ENCODE peak calls at places on chromosomes 3 and 15, in ten cellular contexts. V is activated CD8-positive, alpha-beta memory T cell treated with anti-CD3 and anti-CD28 coated beads, Interleukin-2, amount 50 U/mL, for 4 hours; E is sigmoid colon; O is PC-9; G is HTR-8/SVneo; C is GM19239; P is progenitor cell of endocrine pancreas; Q is HuH-7; I is hypothalamus; B is non-pigmented ciliary epithelial cell. D is an unnamed sample.

GRCh38 chr15:25248583-25249235 is 190.1 kb downstream of the UBE3A start:
- DNase-seq in C (no peak), B (no peak), E (peak; percentile 59), I (no peak), Q (no peak), O (no peak), G (no peak), V (peak; percentile 3), P (peak; percentile 4), D (no peak)

GRCh38 chr3:126568776-126569342 is 10.1 kb upstream of the C3orf22 start:
- DNase-seq in G (no peak), Q (no peak), C (no peak), I (no peak), O (no peak), V (no peak), E (no peak), P (no peak), B (no peak), D (no peak)

GRCh38 chr15:53962646-53963561 is 15.3 kb upstream of the UNC13C start:
- DNase-seq in C (no peak), P (peak; percentile 10), G (no peak), E (no peak), V (no peak), I (no peak), Q (peak; percentile 4), B (no peak), O (no peak), D (peak; percentile 3)

GRCh38 chr3:152620395-152620794 is 214.5 kb upstream of the P2RY1 start:
- DNase-seq in V (no peak), B (no peak), E (no peak), I (no peak), C (no peak), O (no peak), P (no peak), G (no peak), Q (no peak), D (no peak)

GRCh38 chr3:147089286-147089685 is 317.1 kb downstream of the ZIC4 start:
- DNase-seq in I (no peak), V (no peak), E (no peak), G (no peak), B (no peak), C (no peak), P (no peak), Q (no peak), O (no peak), D (no peak)

GRCh38 chr3:57837686-57838085 is 81.6 kb downstream of the SLMAP start:
- DNase-seq in Q (no peak), V (no peak), I (no peak), G (no peak), O (no peak), E (no peak), P (no peak), B (no peak), C (no peak), D (no peak)

GRCh38 chr3:37387462-37387861 is 213.1 kb upstream of the LRRFIP2 start:
- DNase-seq in B (no peak), V (no peak), O (no peak), E (no peak), P (no peak), G (no peak), Q (no peak), I (no peak), C (no peak), D (no peak)

GRCh38 chr3:32076566-32076965 is 29.9 kb upstream of the GPD1L start:
- DNase-seq in V (no peak), Q (no peak), C (no peak), O (peak; percentile 42), B (no peak), I (no peak), P (no peak), E (no peak), G (no peak), D (no peak)

GRCh38 chr3:50627407-50628051 is 10.6 kb downstream of the MAPKAPK3 start:
- DNase-seq in Q (peak; percentile 50), P (no peak), O (peak; percentile 96), V (no peak), C (no peak), E (no peak), G (peak; percentile 65), B (no peak), I (no peak), D (no peak)

GRCh38 chr3:16789344-16790100 is 95.2 kb upstream of the PLCL2 start:
- DNase-seq in E (no peak), B (no peak), C (no peak), P (no peak), Q (no peak), I (no peak), O (no peak), G (no peak), V (no peak), D (no peak)

GRCh38 chr3:63559884-63560283 is 92.6 kb upstream of the SNTN start:
- DNase-seq in E (no peak), P (no peak), V (no peak), G (no peak), C (no peak), Q (no peak), I (no peak), O (no peak), B (no peak), D (no peak)

GRCh38 chr15:40146037-40146436 is 14.8 kb upstream of the BUB1B start:
- DNase-seq in B (no peak), G (peak; percentile 34), O (peak; percentile 71), Q (no peak), I (no peak), C (no peak), E (no peak), P (no peak), V (no peak), D (no peak)

GRCh38 chr15:90677807-90678790 is 39.0 kb upstream of the BLM start:
- DNase-seq in V (no peak), G (no peak), P (no peak), Q (no peak), B (no peak), C (no peak), E (no peak), O (no peak), I (no peak), D (no peak)

GRCh38 chr15:60589253-60589652 is 110.3 kb upstream of the ICE2 start:
- DNase-seq in I (no peak), E (no peak), O (no peak), Q (no peak), G (no peak), C (no peak), V (peak; percentile 41), B (no peak), P (no peak), D (no peak)

GRCh38 chr3:190883973-190884832 is 21.7 kb upstream of the GMNC start:
- DNase-seq in E (no peak), Q (peak; percentile 42), V (no peak), G (peak; percentile 51), B (peak; percentile 20), I (no peak), C (peak; percentile 8), O (peak; percentile 48), P (no peak), D (peak; percentile 76)

GRCh38 chr15:70936326-70936725 is 43.7 kb downstream of the LRRC49 start:
- DNase-seq in P (no peak), G (no peak), I (no peak), O (no peak), C (no peak), E (no peak), V (no peak), Q (no peak), B (no peak), D (peak; percentile 57)

GRCh38 chr3:108780235-108780634 is 23.0 kb upstream of the RETNLB start:
- DNase-seq in O (no peak), C (no peak), E (no peak), V (peak; percentile 27), I (no peak), B (no peak), P (no peak), Q (no peak), G (no peak), D (no peak)

GRCh38 chr15:66785637-66786036 is 83.6 kb downstream of the SMAD6 start:
- DNase-seq in E (no peak), O (no peak), C (no peak), G (no peak), B (peak; percentile 43), I (no peak), P (no peak), Q (no peak), V (no peak), D (no peak)

GRCh38 chr15:28080386-28080785 is 18.7 kb downstream of the OCA2 start:
- DNase-seq in G (no peak), C (no peak), B (no peak), P (no peak), I (no peak), O (no peak), V (no peak), Q (no peak), E (no peak), D (no peak)

GRCh38 chr15:80090041-80090440 is 30.6 kb downstream of the ZFAND6 start:
- DNase-seq in V (no peak), P (no peak), O (no peak), E (no peak), Q (no peak), B (no peak), G (no peak), I (no peak), C (no peak), D (no peak)

GRCh38 chr15:98154863-98155262 is 194.4 kb downstream of the ARRDC4 start:
- DNase-seq in E (no peak), C (no peak), B (peak; percentile 64), P (no peak), G (peak; percentile 78), I (no peak), O (peak; percentile 43), Q (no peak), V (no peak), D (no peak)

GRCh38 chr15:96119734-96120133 is 210.8 kb upstream of the NR2F2 start:
- DNase-seq in E (no peak), P (no peak), V (no peak), G (no peak), B (no peak), O (no peak), I (no peak), Q (no peak), C (no peak), D (no peak)